ENCODE peak calls at places on chromosomes 12 and 14, in four cellular contexts. L, J, P and Y are unnamed samples.

GRCh38 chr12:3227076-3227975 is 150.1 kb downstream of the TSPAN9 start:
- DNase-seq in L (no peak), J (no peak), P (no peak), Y (no peak)

GRCh38 chr12:116818341-116818856 is 62.8 kb downstream of the HRK start:
- DNase-seq in L (peak; percentile 40), J (no peak), P (peak; percentile 16), Y (peak; percentile 38)

GRCh38 chr12:62656576-62657362 is 190.1 kb downstream of the MON2 start:
- DNase-seq in L (no peak), P (no peak), J (no peak), Y (no peak)

GRCh38 chr14:61177279-61178225 is 103.6 kb downstream of the TMEM30B start:
- DNase-seq in L (no peak), J (no peak), P (no peak), Y (no peak)

GRCh38 chr14:36319899-36320209 is 583 bp downstream of the MBIP start:
- DNase-seq in P (no peak), L (no peak), J (no peak), Y (no peak)

GRCh38 chr12:114853003-114853529 is 169.1 kb upstream of the TBX3 start:
- DNase-seq in P (no peak), J (no peak), L (no peak), Y (peak; percentile 70)

GRCh38 chr12:92735131-92735721 is 32.4 kb downstream of the PLEKHG7 start:
- DNase-seq in J (peak; percentile 26), P (peak; percentile 19), L (peak; percentile 97), Y (peak; percentile 88)

GRCh38 chr12:49028666-49029275 is 10.2 kb upstream of the PRKAG1 start:
- DNase-seq in P (no peak), J (no peak), L (no peak), Y (no peak)

GRCh38 chr14:105322791-105323556 is 8.4 kb downstream of the PACS2 start:
- DNase-seq in J (no peak), P (no peak), L (no peak), Y (no peak)

GRCh38 chr14:70886421-70887206 is 20.6 kb upstream of the PCNX1 start:
- DNase-seq in J (no peak), P (no peak), L (no peak), Y (no peak)

GRCh38 chr12:19710811-19711793 is 271.8 kb downstream of the AEBP2 start:
- DNase-seq in L (peak; percentile 39), P (no peak), J (peak; percentile 63), Y (no peak)

GRCh38 chr12:109105176-109105575 is 7.8 kb downstream of the UNG start:
- DNase-seq in J (no peak), L (no peak), P (no peak), Y (no peak)

GRCh38 chr14:71532790-71533189 is 399.4 kb upstream of the RGS6 start:
- DNase-seq in P (no peak), J (no peak), L (no peak), Y (no peak)

GRCh38 chr14:71932229-71932951 is at the start of gene RGS6:
- DNase-seq in L (peak; percentile 6), P (no peak), J (peak; percentile 40), Y (peak; percentile 34)

GRCh38 chr12:114391088-114391487 is 14.9 kb downstream of the TBX5 start:
- DNase-seq in P (no peak), J (no peak), L (no peak), Y (peak; percentile 49)

GRCh38 chr12:92623386-92623785 is 79.4 kb upstream of the PLEKHG7 start:
- DNase-seq in P (no peak), J (no peak), L (no peak), Y (no peak)

GRCh38 chr12:27521066-27521465 is 2.9 kb upstream of the PPFIBP1 start:
- DNase-seq in J (no peak), L (peak; percentile 94), P (no peak), Y (peak; percentile 82)

GRCh38 chr14:83085725-83086124 is 1552.1 kb upstream of the SEL1L start:
- DNase-seq in L (no peak), P (no peak), J (no peak), Y (no peak)

GRCh38 chr12:12872139-12872933 is 19.0 kb upstream of the GPRC5A start:
- DNase-seq in J (peak; percentile 95), L (peak; percentile 65), P (no peak), Y (peak; percentile 87)

GRCh38 chr12:112130461-112130998 is 5.2 kb downstream of the TRAFD1 start:
- DNase-seq in P (no peak), J (no peak), L (no peak), Y (no peak)
- H3K4me3 ChIP-seq in P (no peak overlapping the region), J (peak overlapping the region; percentile 1), L (no peak overlapping the region), Y (peak overlapping the region; percentile 25)

DNA sequence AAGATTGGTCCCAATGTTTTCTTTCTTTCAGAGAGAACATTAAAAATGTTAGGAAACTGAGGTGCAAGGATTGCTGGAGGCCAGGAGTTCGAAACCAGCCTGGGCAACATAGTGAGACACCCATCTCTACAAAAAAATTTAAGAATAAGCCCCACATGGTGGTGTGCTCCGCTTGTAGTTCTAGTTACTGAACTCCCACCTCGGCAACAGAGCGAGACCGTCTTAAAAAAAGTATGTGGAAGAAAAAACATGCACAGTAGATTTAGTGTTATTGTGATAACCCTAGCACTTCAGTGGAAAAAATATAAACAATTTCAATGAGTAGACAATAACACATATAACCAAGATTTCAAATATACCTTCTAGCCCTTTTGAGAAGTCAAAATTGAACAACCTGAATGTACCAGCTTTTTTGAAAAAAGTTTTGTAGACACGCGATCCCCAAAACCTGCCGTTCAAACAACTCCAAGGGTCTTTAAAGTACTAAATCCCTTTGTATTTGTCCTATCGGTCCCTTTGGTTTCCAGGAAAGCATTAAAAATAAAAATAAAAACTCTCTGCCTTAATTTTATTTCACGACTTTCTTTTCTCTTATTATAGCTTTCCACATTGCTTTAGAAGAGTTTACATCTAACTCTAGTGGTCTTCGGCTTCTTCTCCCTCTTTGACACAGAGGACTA is 1.0 kb upstream of the ANO6 start:
- DNase-seq in L (peak; percentile 54), P (no peak), J (no peak), Y (peak; percentile 52)
- TF ChIP-seq CTCF in L (no peak), P (no peak), J (no peak), Y (no peak)

DNA sequence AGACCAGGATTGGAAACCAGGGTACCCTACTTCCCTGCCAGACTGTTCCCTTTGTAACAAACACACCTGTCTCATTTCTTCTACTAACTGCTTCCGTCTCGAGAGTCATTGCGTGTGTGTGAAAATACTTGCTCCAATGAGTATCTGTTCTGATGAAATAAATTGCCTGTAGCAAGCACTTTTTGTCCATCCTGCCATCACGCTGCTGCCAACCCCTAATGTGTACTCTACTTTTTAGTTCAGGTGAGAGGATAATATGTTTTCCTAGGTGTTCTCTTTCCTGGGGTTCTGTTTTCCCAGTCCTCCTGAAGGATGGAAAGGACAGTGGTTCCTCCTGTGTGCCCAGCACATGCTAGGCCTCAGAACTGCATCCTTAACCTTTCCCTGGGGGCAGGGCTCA is 1.0 kb downstream of the TUNAR start:
- DNase-seq in P (no peak), L (no peak), J (no peak), Y (no peak)
- H3K4me3 ChIP-seq in P (no peak overlapping the region), L (no peak overlapping the region), J (no peak overlapping the region), Y (no peak overlapping the region)

GRCh38 chr14:50038398-50039119 is 77.8 kb downstream of the VCPKMT start:
- DNase-seq in L (peak; percentile 75), P (peak; percentile 79), J (peak; percentile 64), Y (peak; percentile 98)
- TF ChIP-seq CTCF in L (no peak), P (no peak), J (no peak), Y (peak; percentile 21)

DNA sequence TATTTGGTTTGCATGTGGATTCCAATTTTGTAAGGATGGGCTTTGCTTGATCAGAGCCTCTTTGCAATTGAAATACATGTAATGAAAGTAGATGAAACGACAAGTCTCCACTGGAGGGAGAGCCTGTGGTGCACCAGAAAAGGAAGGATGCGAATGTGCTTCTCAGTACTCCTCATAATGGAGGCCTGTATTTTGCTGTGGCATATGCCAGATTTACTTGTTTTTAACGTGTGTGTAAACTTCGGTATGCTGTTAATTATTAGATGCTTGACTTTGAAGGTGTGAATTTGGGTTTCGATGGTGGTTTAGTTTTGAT is 2.8 kb downstream of the DYRK2 start:
- DNase-seq in P (no peak), J (peak; percentile 46), L (peak; percentile 60), Y (peak; percentile 32)
- H3K4me3 ChIP-seq in P (no peak overlapping the region), J (no peak overlapping the region), L (peak overlapping the region; percentile 15), Y (peak overlapping the region; percentile 87)

GRCh38 chr12:85755760-85756159 is 80.4 kb downstream of the RASSF9 start:
- DNase-seq in L (peak; percentile 8), J (peak; percentile 32), P (no peak), Y (peak; percentile 9)
- TF ChIP-seq CTCF in L (peak; percentile 2), J (no peak), P (no peak), Y (no peak)

DNA sequence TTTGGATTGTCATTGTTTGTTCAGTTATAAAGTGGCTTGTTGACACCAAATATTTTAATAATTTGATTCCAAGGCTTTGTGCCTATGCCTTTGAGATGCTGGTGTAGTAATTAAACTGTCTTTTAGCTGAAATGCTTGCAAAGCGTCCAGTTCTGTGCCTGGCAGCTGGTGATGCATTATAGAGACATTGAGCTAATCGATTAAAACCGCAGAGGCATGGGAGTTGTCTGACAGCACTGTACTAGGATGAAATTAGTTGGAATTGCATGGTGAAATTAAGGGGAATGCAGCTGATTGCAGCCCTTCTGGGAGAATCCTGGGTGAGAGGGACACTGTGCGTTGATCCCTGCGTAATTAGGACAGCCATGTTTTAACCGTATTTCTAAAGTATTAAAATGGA is 343.5 kb downstream of the NPAS3 start:
- DNase-seq in P (no peak), J (no peak), L (no peak), Y (no peak)
- H3K4me3 ChIP-seq in P (no peak overlapping the region), J (no peak overlapping the region), L (no peak overlapping the region), Y (no peak overlapping the region)